ENCODE peak calls at places on chromosome 14, in eight cellular contexts. Y, F, W, C, E, X, V and D are unnamed samples.
A peak's percentile ranks its signal among the peaks of the same experiment; 100 is the strongest.

GRCh38 chr14:85529803-85530574 is at the start of gene FLRT2:
- DNase-seq in Y (no peak), F (peak; percentile 68), W (no peak), C (no peak), E (peak; percentile 54), X (peak; percentile 72), V (no peak), D (peak; percentile 59)

GRCh38 chr14:33617154-33617553 is 333.7 kb downstream of the EGLN3 start:
- DNase-seq in Y (no peak), F (peak; percentile 74), W (no peak), C (peak; percentile 50), E (peak; percentile 83), X (no peak), V (peak; percentile 89), D (peak; percentile 66)

GRCh38 chr14:85607571-85608219 is 77.8 kb downstream of the FLRT2 start:
- DNase-seq in Y (no peak), F (peak; percentile 97), W (no peak), C (peak; percentile 31), E (peak; percentile 98), X (no peak), V (peak; percentile 84), D (peak; percentile 87)

GRCh38 chr14:30227871-30228270 is 300.2 kb upstream of the PRKD1 start:
- DNase-seq in Y (no peak), F (peak; percentile 67), W (no peak), C (peak; percentile 32), E (peak; percentile 85), X (no peak), V (no peak), D (peak; percentile 51)

GRCh38 chr14:104460920-104461651 is 118.5 kb upstream of the C14orf180 start:
- DNase-seq in Y (no peak), F (no peak), W (no peak), C (no peak), E (no peak), X (peak; percentile 86), V (no peak), D (no peak)

GRCh38 chr14:20305265-20306078 is at the start of gene TTC5:
- DNase-seq in Y (peak; percentile 70), F (peak; percentile 92), W (peak; percentile 85), C (peak; percentile 14), E (peak; percentile 75), X (peak; percentile 91), V (peak; percentile 86), D (peak; percentile 76)

GRCh38 chr14:51612449-51612848 is 39.3 kb upstream of the FRMD6 start:
- DNase-seq in Y (no peak), F (no peak), W (no peak), C (no peak), E (no peak), X (no peak), V (no peak), D (no peak)

GRCh38 chr14:24887623-24888304 is 162.2 kb downstream of the STXBP6 start:
- DNase-seq in Y (no peak), F (no peak), W (no peak), C (peak; percentile 39), E (no peak), X (no peak), V (peak; percentile 34), D (no peak)

GRCh38 chr14:52873694-52874093 is 77.2 kb downstream of the FERMT2 start:
- DNase-seq in Y (no peak), F (peak; percentile 75), W (no peak), C (no peak), E (peak; percentile 20), X (no peak), V (no peak), D (no peak)

GRCh38 chr14:95463173-95463901 is 53.1 kb downstream of the SYNE3 start:
- DNase-seq in Y (no peak), F (no peak), W (no peak), C (no peak), E (no peak), X (no peak), V (no peak), D (no peak)

GRCh38 chr14:20493634-20494033 is 11.7 kb upstream of the RNASE10 start:
- DNase-seq in Y (no peak), F (no peak), W (no peak), C (no peak), E (peak; percentile 46), X (no peak), V (no peak), D (no peak)

GRCh38 chr14:70555890-70556289 is 21.1 kb upstream of the ADAM20 start:
- DNase-seq in Y (no peak), F (peak; percentile 9), W (no peak), C (no peak), E (peak; percentile 26), X (peak; percentile 76), V (no peak), D (no peak)

GRCh38 chr14:32934891-32935633 is 3.6 kb upstream of the NPAS3 start:
- DNase-seq in Y (no peak), F (no peak), W (no peak), C (no peak), E (no peak), X (peak; percentile 53), V (no peak), D (no peak)

GRCh38 chr14:79165460-79166080 is 995.4 kb downstream of the NRXN3 start:
- DNase-seq in Y (no peak), F (no peak), W (no peak), C (no peak), E (no peak), X (no peak), V (no peak), D (no peak)

GRCh38 chr14:68649461-68650189 is 143.2 kb downstream of the ZFP36L1 start:
- DNase-seq in Y (no peak), F (no peak), W (no peak), C (no peak), E (no peak), X (no peak), V (no peak), D (no peak)

GRCh38 chr14:104878582-104878981 is 13.5 kb downstream of the CEP170B start:
- DNase-seq in Y (no peak), F (no peak), W (no peak), C (no peak), E (no peak), X (no peak), V (no peak), D (no peak)

GRCh38 chr14:65192686-65193085 is 90.4 kb upstream of the MAX start:
- DNase-seq in Y (no peak), F (no peak), W (no peak), C (no peak), E (no peak), X (no peak), V (no peak), D (no peak)

GRCh38 chr14:34646570-34647255 is 16.8 kb upstream of the SNX6 start:
- DNase-seq in Y (no peak), F (no peak), W (no peak), C (no peak), E (no peak), X (no peak), V (no peak), D (no peak)

GRCh38 chr14:102853703-102854396 is 68.6 kb upstream of the AMN start:
- DNase-seq in Y (no peak), F (no peak), W (no peak), C (no peak), E (peak; percentile 67), X (no peak), V (no peak), D (no peak)
- TF ChIP-seq CTCF in Y (no peak), F (no peak), W (no peak), C (no peak), E (no peak), X (no peak), V (no peak), D (no peak)

GRCh38 chr14:76056128-76056527 is 70.6 kb downstream of the IFT43 start:
- DNase-seq in Y (no peak), F (peak; percentile 16), W (no peak), C (no peak), E (no peak), X (peak; percentile 74), V (no peak), D (no peak)
- TF ChIP-seq CTCF in Y (peak; percentile 26), F (peak; percentile 59), W (peak; percentile 17), C (peak; percentile 30), E (peak; percentile 26), X (peak; percentile 68), V (peak; percentile 55), D (peak; percentile 65)

GRCh38 chr14:22159968-22160367 is 429.1 kb downstream of the DAD1 start:
- DNase-seq in Y (no peak), F (no peak), W (no peak), C (no peak), E (peak; percentile 70), X (no peak), V (no peak), D (no peak)
- TF ChIP-seq CTCF in Y (no peak), F (no peak), W (no peak), C (no peak), E (no peak), X (no peak), V (no peak), D (no peak)

GRCh38 chr14:76129851-76130576 is 21.7 kb upstream of the GPATCH2L start:
- DNase-seq in Y (no peak), F (no peak), W (no peak), C (no peak), E (no peak), X (no peak), V (no peak), D (no peak)

GRCh38 chr14:76133103-76133502 is 18.6 kb upstream of the GPATCH2L start:
- DNase-seq in Y (no peak), F (peak; percentile 51), W (no peak), C (no peak), E (peak; percentile 23), X (peak; percentile 75), V (peak; percentile 4), D (no peak)

GRCh38 chr14:76126066-76126465 is 25.7 kb upstream of the GPATCH2L start:
- DNase-seq in Y (no peak), F (no peak), W (no peak), C (no peak), E (no peak), X (no peak), V (no peak), D (no peak)

GRCh38 chr14:76135722-76136121 is 16.0 kb upstream of the GPATCH2L start:
- DNase-seq in Y (no peak), F (no peak), W (no peak), C (no peak), E (no peak), X (no peak), V (no peak), D (no peak)

DNA sequence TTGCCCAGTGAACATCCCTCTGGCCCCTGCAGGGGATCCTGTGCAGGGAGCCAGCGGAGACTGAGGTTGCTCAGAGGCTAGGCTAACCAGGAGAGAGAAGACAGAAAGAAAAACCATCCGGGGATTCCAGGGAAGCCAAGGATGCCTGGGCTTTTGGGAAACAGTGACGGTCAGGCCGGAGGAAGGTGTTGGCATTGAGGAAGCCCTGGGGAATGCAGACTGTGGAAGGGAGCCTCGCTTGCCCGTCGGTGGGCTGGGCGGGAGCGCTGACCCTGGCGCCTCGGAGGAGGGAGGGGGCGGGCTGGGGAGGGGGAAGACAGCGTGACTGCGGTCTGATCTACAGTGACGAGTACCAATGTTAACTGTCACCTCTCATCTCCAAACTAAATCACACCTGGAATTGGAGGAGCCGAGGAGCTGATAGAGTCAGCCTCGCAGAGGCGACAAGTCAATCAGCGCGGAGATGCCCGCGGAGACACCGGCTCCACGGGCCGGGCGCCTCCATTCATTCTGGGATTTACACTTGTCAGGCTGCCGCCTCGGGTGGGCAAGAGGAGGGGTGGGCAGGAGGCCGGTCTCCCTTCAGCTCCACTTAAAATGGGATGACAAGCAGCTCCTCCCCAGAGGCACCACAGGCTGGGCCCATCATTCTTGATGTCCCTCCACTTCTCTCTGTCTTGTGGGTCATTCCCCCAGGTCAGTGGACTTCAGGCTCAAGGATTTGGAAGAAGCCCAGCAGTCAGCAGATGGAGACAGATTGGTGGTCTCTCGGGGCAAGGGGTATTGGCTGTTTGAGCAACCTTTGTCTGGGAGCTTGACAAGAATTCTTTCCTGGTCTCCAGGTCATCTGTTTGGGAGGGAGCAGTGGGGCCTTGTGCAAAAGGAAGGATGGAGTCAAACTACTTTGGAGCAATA is 20.4 kb upstream of the GPATCH2L start:
- DNase-seq in Y (no peak), F (no peak), W (no peak), C (no peak), E (no peak), X (peak; percentile 66), V (no peak), D (no peak)
- TF ChIP-seq CTCF in Y (no peak), F (no peak), W (no peak), C (no peak), E (no peak), X (no peak), V (no peak), D (no peak)